ENCODE peak calls at places on chromosome 6, in six cellular contexts. One of them, this sample, is unnamed. For H3K4me1, the result is how much of the 10 kb centered on the place peaks cover.

GRCh38 chr6:148932731-148933130 is 185.9 kb downstream of the UST start:
- DNase-seq in tibial nerve: no peak
- DNase-seq in body of pancreas: no peak
- DNase-seq in GM23338: no peak
- DNase-seq in IMR-90: peak
- DNase-seq in CD8-positive, alpha-beta T cell: no peak
- DNase-seq in this sample: no peak

GRCh38 chr6:148044921-148045320 is 297.7 kb upstream of the SASH1 start:
- DNase-seq in tibial nerve: no peak
- DNase-seq in body of pancreas: no peak
- DNase-seq in GM23338: no peak
- DNase-seq in IMR-90: peak
- DNase-seq in CD8-positive, alpha-beta T cell: no peak
- DNase-seq in this sample: no peak

GRCh38 chr6:17226269-17226668 is 54.9 kb upstream of the RBM24 start:
- DNase-seq in tibial nerve: no peak
- DNase-seq in body of pancreas: no peak
- DNase-seq in GM23338: no peak
- DNase-seq in IMR-90: no peak
- DNase-seq in CD8-positive, alpha-beta T cell: no peak
- DNase-seq in this sample: no peak

GRCh38 chr6:21742238-21742660 is 148.7 kb downstream of the SOX4 start:
- DNase-seq in tibial nerve: no peak
- DNase-seq in body of pancreas: no peak
- DNase-seq in GM23338: peak
- DNase-seq in IMR-90: peak
- DNase-seq in CD8-positive, alpha-beta T cell: no peak
- DNase-seq in this sample: no peak

GRCh38 chr6:78917788-78918187 is 50.4 kb downstream of the IRAK1BP1 start:
- DNase-seq in tibial nerve: no peak
- DNase-seq in body of pancreas: no peak
- DNase-seq in GM23338: no peak
- DNase-seq in IMR-90: no peak
- DNase-seq in CD8-positive, alpha-beta T cell: no peak
- DNase-seq in this sample: no peak

GRCh38 chr6:52552278-52552643 is 24.6 kb downstream of the TRAM2 start:
- DNase-seq in tibial nerve: no peak
- DNase-seq in body of pancreas: no peak
- DNase-seq in GM23338: no peak
- DNase-seq in IMR-90: no peak
- DNase-seq in CD8-positive, alpha-beta T cell: no peak
- DNase-seq in this sample: no peak

GRCh38 chr6:147549531-147549930 is 41.0 kb downstream of the SAMD5 start:
- DNase-seq in tibial nerve: no peak
- DNase-seq in body of pancreas: no peak
- DNase-seq in GM23338: no peak
- DNase-seq in IMR-90: peak
- DNase-seq in CD8-positive, alpha-beta T cell: no peak
- DNase-seq in this sample: no peak

GRCh38 chr6:121971886-121972285 is 427.6 kb upstream of the HSF2 start:
- DNase-seq in tibial nerve: no peak
- DNase-seq in body of pancreas: peak
- DNase-seq in GM23338: no peak
- DNase-seq in IMR-90: peak
- DNase-seq in CD8-positive, alpha-beta T cell: no peak
- DNase-seq in this sample: no peak

GRCh38 chr6:66179363-66179762 is 472.3 kb upstream of the EYS start:
- DNase-seq in tibial nerve: no peak
- DNase-seq in body of pancreas: no peak
- DNase-seq in GM23338: no peak
- DNase-seq in IMR-90: peak
- DNase-seq in CD8-positive, alpha-beta T cell: no peak
- DNase-seq in this sample: no peak

GRCh38 chr6:42821846-42822245 is 40.0 kb downstream of the BICRAL start:
- DNase-seq in tibial nerve: no peak
- DNase-seq in body of pancreas: no peak
- DNase-seq in GM23338: no peak
- DNase-seq in IMR-90: peak
- DNase-seq in CD8-positive, alpha-beta T cell: no peak
- DNase-seq in this sample: no peak

GRCh38 chr6:34953084-34954025 is 64.3 kb downstream of the ANKS1A start:
- DNase-seq in tibial nerve: no peak
- DNase-seq in body of pancreas: peak
- DNase-seq in GM23338: no peak
- DNase-seq in IMR-90: peak
- DNase-seq in CD8-positive, alpha-beta T cell: no peak
- DNase-seq in this sample: no peak
- H3K27ac ChIP-seq in tibial nerve: no peak
- H3K27ac ChIP-seq in body of pancreas: no peak
- H3K27ac ChIP-seq in GM23338: peak
- H3K27ac ChIP-seq in IMR-90: no peak
- H3K27ac ChIP-seq in CD8-positive, alpha-beta T cell: no peak
- H3K27ac ChIP-seq in this sample: no peak

DNA sequence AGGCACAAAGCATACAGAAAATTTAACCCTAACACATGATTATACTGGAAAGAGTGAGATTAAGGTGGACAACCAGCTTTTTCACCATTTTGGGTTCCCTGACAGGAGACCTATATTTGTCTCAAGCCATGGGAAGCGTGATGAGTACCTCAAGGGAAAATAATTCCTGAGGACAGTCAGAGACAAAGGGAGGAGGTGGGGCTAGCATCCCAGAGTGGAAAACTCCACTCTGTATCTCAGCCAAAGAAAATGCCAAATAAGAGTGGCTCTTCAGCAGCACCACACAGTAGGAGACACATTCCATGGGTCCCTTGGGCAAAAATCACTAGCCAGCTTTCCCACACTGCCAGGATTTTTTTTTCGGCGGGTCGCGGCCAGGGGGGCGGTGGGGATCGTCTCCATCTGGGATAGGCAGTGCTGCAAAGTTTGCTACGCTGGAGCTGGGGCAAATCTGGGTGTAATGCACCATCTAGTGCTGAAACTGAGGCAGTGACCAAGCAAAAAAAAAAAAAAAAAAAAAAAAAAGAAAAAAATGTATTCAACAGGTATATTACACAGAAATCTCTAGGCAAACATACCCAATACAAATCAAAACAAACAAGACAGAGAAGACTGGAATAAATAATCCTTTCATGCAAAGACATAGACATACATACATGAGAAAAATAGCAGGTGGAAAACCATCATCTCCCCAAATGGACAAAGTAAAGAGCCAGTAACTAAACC is 77.3 kb upstream of the SLC35F1 start:
- DNase-seq in tibial nerve: no peak
- DNase-seq in body of pancreas: no peak
- DNase-seq in GM23338: peak
- DNase-seq in IMR-90: peak
- DNase-seq in CD8-positive, alpha-beta T cell: no peak
- DNase-seq in this sample: no peak
- H3K4me3 ChIP-seq in tibial nerve: no peak
- H3K4me3 ChIP-seq in body of pancreas: no peak
- H3K4me3 ChIP-seq in GM23338: peak
- H3K4me3 ChIP-seq in IMR-90: peak
- H3K4me3 ChIP-seq in CD8-positive, alpha-beta T cell: no peak
- H3K4me3 ChIP-seq in this sample: no peak

DNA sequence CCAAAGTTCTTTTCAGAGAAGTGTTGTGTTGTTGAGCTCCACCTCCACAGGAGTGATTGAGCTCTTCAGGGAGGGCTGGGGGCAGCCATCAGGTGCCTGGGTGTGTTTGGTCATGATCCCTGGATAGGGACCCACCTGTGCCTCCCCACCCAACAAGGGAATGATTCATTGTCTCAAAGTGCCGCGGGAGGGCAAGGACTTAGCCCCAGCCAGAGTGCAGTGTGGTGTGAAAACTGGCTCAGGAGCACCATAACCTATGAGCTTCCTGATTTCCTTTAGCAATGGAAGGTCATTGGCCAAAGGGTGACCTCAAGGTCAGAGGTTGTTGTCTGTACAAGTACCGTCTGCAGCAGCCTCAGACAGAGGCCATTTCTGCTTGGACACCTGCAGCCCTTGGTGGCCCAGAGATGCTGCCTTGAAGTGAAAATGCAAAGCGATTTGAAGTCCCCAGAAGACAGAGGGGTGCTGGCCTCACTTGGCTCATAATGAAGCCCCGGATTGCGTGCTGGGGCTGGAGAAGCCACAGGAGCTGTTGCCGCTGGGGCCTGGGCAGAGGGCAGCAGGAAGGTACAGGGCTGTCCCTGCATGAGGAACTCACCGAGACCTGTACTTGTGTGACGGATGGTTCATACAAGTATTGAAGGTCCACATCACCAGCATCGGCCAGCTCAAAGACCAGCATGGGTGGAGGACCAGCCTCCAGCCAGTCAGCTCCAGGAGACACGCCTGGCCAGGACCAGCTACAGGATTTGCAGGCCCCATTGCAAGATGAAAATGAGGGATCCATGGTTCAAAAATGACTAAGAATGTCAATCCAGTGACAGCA is 100.6 kb upstream of the DUSP22 start:
- DNase-seq in tibial nerve: no peak
- DNase-seq in body of pancreas: no peak
- DNase-seq in GM23338: no peak
- DNase-seq in IMR-90: no peak
- DNase-seq in CD8-positive, alpha-beta T cell: no peak
- DNase-seq in this sample: no peak
- H3K4me1 ChIP-seq in tibial nerve: under half
- H3K4me1 ChIP-seq in body of pancreas: under half
- H3K4me1 ChIP-seq in GM23338: under half
- H3K4me1 ChIP-seq in IMR-90: under half
- H3K4me1 ChIP-seq in CD8-positive, alpha-beta T cell: under half
- H3K4me1 ChIP-seq in this sample: under half

GRCh38 chr6:43874814-43875590 is 105.0 kb downstream of the VEGFA start:
- DNase-seq in tibial nerve: no peak
- DNase-seq in body of pancreas: no peak
- DNase-seq in GM23338: no peak
- DNase-seq in IMR-90: no peak
- DNase-seq in CD8-positive, alpha-beta T cell: no peak
- DNase-seq in this sample: no peak
- H3K27ac ChIP-seq in tibial nerve: no peak
- H3K27ac ChIP-seq in body of pancreas: peak
- H3K27ac ChIP-seq in GM23338: no peak
- H3K27ac ChIP-seq in IMR-90: no peak
- H3K27ac ChIP-seq in CD8-positive, alpha-beta T cell: no peak
- H3K27ac ChIP-seq in this sample: no peak

GRCh38 chr6:151070666-151071065 is 169.1 kb upstream of the AKAP12 start:
- DNase-seq in tibial nerve: no peak
- DNase-seq in body of pancreas: no peak
- DNase-seq in GM23338: no peak
- DNase-seq in IMR-90: peak
- DNase-seq in CD8-positive, alpha-beta T cell: no peak
- DNase-seq in this sample: no peak
- H3K4me3 ChIP-seq in tibial nerve: peak
- H3K4me3 ChIP-seq in body of pancreas: no peak
- H3K4me3 ChIP-seq in GM23338: no peak
- H3K4me3 ChIP-seq in IMR-90: peak
- H3K4me3 ChIP-seq in CD8-positive, alpha-beta T cell: no peak
- H3K4me3 ChIP-seq in this sample: peak

GRCh38 chr6:156875062-156875461 is 97.9 kb downstream of the ARID1B start:
- DNase-seq in tibial nerve: no peak
- DNase-seq in body of pancreas: no peak
- DNase-seq in GM23338: no peak
- DNase-seq in IMR-90: no peak
- DNase-seq in CD8-positive, alpha-beta T cell: no peak
- DNase-seq in this sample: no peak
- H3K4me1 ChIP-seq in tibial nerve: half or more
- H3K4me1 ChIP-seq in body of pancreas: under half
- H3K4me1 ChIP-seq in GM23338: under half
- H3K4me1 ChIP-seq in IMR-90: under half
- H3K4me1 ChIP-seq in CD8-positive, alpha-beta T cell: under half
- H3K4me1 ChIP-seq in this sample: under half